ENCODE peak calls at places on chromosomes 3 and 15, in six cellular contexts. One of them, this sample, is unnamed.
A peak's percentile ranks its signal among the peaks of the same experiment; 100 is the strongest.

GRCh38 chr3:100968908-100969556 is 24.2 kb downstream of the ABI3BP start:
- DNase-seq in CD8-positive, alpha-beta memory T cell: no peak
- DNase-seq in bronchial epithelial cell: peak; percentile 12
- DNase-seq in tibial nerve: no peak
- DNase-seq in brain microvascular endothelial cell: no peak
- DNase-seq in WERI-Rb-1: no peak
- DNase-seq in this sample: no peak

GRCh38 chr3:184142199-184142598 is 7.0 kb downstream of the EIF2B5 start:
- DNase-seq in WERI-Rb-1: no peak
- DNase-seq in CD8-positive, alpha-beta memory T cell: no peak
- DNase-seq in brain microvascular endothelial cell: no peak
- DNase-seq in bronchial epithelial cell: no peak
- DNase-seq in tibial nerve: no peak
- DNase-seq in this sample: no peak

GRCh38 chr3:137509354-137510045 is 254.6 kb upstream of the SOX14 start:
- DNase-seq in CD8-positive, alpha-beta memory T cell: no peak
- DNase-seq in WERI-Rb-1: peak; percentile 87
- DNase-seq in bronchial epithelial cell: no peak
- DNase-seq in brain microvascular endothelial cell: no peak
- DNase-seq in tibial nerve: no peak
- DNase-seq in this sample: no peak

GRCh38 chr3:128383316-128384235 is 83.1 kb downstream of the DNAJB8 start:
- DNase-seq in bronchial epithelial cell: peak; percentile 69
- DNase-seq in WERI-Rb-1: no peak
- DNase-seq in brain microvascular endothelial cell: no peak
- DNase-seq in CD8-positive, alpha-beta memory T cell: no peak
- DNase-seq in tibial nerve: no peak
- DNase-seq in this sample: no peak

GRCh38 chr15:67176195-67176971 is 78.1 kb downstream of the AAGAB start:
- DNase-seq in bronchial epithelial cell: no peak
- DNase-seq in CD8-positive, alpha-beta memory T cell: no peak
- DNase-seq in brain microvascular endothelial cell: no peak
- DNase-seq in WERI-Rb-1: peak; percentile 42
- DNase-seq in tibial nerve: no peak
- DNase-seq in this sample: peak; percentile 81

GRCh38 chr3:58998476-58999117 is 51.2 kb downstream of the CFAP20DC start:
- DNase-seq in tibial nerve: no peak
- DNase-seq in WERI-Rb-1: peak; percentile 16
- DNase-seq in bronchial epithelial cell: peak; percentile 100
- DNase-seq in CD8-positive, alpha-beta memory T cell: no peak
- DNase-seq in brain microvascular endothelial cell: peak; percentile 97
- DNase-seq in this sample: no peak

GRCh38 chr15:92881838-92882696 is 18.1 kb upstream of the CHD2 start:
- DNase-seq in brain microvascular endothelial cell: peak; percentile 100
- DNase-seq in WERI-Rb-1: peak; percentile 98
- DNase-seq in tibial nerve: peak; percentile 98
- DNase-seq in CD8-positive, alpha-beta memory T cell: peak; percentile 98
- DNase-seq in bronchial epithelial cell: peak; percentile 99
- DNase-seq in this sample: peak; percentile 98

GRCh38 chr3:139520028-139520737 is 19.4 kb downstream of the RBP1 start:
- DNase-seq in WERI-Rb-1: peak; percentile 49
- DNase-seq in CD8-positive, alpha-beta memory T cell: no peak
- DNase-seq in bronchial epithelial cell: peak; percentile 47
- DNase-seq in brain microvascular endothelial cell: peak; percentile 24
- DNase-seq in tibial nerve: no peak
- DNase-seq in this sample: peak; percentile 69

GRCh38 chr3:14480207-14481017 is 59.7 kb downstream of the GRIP2 start:
- DNase-seq in CD8-positive, alpha-beta memory T cell: no peak
- DNase-seq in WERI-Rb-1: no peak
- DNase-seq in bronchial epithelial cell: peak; percentile 96
- DNase-seq in tibial nerve: no peak
- DNase-seq in brain microvascular endothelial cell: peak; percentile 94
- DNase-seq in this sample: no peak

GRCh38 chr3:11661827-11662226 is 18.1 kb upstream of the VGLL4 start:
- DNase-seq in tibial nerve: no peak
- DNase-seq in brain microvascular endothelial cell: peak; percentile 79
- DNase-seq in bronchial epithelial cell: peak; percentile 33
- DNase-seq in WERI-Rb-1: no peak
- DNase-seq in CD8-positive, alpha-beta memory T cell: no peak
- DNase-seq in this sample: no peak

GRCh38 chr3:123583563-123583962 is 1.3 kb downstream of the HACD2 start:
- DNase-seq in bronchial epithelial cell: no peak
- DNase-seq in WERI-Rb-1: no peak
- DNase-seq in tibial nerve: no peak
- DNase-seq in brain microvascular endothelial cell: no peak
- DNase-seq in CD8-positive, alpha-beta memory T cell: no peak
- DNase-seq in this sample: no peak

GRCh38 chr3:168047936-168048335 is 47.8 kb downstream of the GOLIM4 start:
- DNase-seq in brain microvascular endothelial cell: no peak
- DNase-seq in CD8-positive, alpha-beta memory T cell: no peak
- DNase-seq in tibial nerve: no peak
- DNase-seq in WERI-Rb-1: no peak
- DNase-seq in bronchial epithelial cell: no peak
- DNase-seq in this sample: no peak

DNA sequence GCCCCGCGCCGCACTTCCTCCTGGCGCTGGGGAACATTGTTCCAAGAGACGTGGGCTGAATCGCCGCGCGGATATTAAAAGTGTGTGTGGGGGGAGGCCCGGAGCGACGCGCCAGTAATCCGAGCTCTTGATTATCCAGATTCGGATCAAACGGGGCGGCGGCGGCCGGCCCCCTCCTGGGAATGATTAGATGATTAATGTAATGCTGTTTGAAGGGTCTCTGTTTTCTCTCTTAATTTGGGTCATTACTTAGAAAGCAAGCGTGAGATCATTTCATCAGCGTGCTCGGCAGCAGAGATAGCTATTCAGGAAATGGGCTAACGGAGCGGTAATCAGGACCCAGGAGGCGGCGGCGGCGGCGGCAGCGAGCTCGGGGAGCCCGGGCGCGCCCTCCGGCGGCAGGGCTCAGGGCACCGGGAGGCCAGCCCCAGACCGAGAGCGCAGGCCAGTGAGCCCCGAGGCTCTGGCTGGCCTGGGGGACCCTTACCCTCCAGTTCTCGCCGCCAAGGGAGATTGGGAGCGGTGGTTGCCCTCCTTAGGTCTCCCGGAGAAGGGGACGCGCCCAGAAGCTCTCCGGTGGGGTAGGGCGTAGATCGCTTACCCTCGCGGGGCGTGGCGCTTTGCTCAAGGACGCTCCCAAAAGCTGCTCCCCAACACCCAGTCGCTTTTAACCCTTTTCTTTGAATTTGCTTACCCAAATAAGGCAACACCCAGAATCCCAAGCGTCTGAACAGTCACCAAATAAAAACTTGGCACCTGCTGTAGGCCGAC is 4.5 kb downstream of the FEZF2 start:
- DNase-seq in WERI-Rb-1: no peak
- DNase-seq in bronchial epithelial cell: no peak
- DNase-seq in CD8-positive, alpha-beta memory T cell: no peak
- DNase-seq in brain microvascular endothelial cell: no peak
- DNase-seq in tibial nerve: no peak
- DNase-seq in this sample: no peak
- H3K27me3 ChIP-seq in WERI-Rb-1: peaks cover 65% of the 10 kb centered on the region
- H3K27me3 ChIP-seq in bronchial epithelial cell: peaks cover 75% of the 10 kb centered on the region
- H3K27me3 ChIP-seq in CD8-positive, alpha-beta memory T cell: peaks cover 5% of the 10 kb centered on the region
- H3K27me3 ChIP-seq in brain microvascular endothelial cell: peaks cover 95% of the 10 kb centered on the region
- H3K27me3 ChIP-seq in tibial nerve: peaks cover 12% of the 10 kb centered on the region
- H3K27me3 ChIP-seq in this sample: peaks cover 47% of the 10 kb centered on the region

DNA sequence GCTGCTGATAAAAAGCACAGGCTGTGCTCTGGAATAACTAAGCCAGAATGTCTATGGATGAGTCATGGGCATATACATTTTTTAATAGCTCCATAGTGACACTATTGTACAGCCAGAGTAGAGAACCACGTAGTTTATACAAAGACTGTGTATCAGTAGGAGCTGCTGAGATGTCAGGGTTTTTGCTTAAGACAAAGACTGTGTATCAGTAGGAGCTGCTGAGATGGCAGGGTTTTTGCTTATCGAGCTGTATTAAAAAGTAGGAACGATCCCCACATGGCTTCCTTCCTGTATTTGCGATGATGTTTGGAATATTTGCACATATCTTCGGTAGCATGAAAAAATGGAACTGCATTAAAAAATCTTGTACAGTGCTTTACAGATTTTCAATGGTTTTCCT is 137.4 kb downstream of the SV2B start:
- DNase-seq in tibial nerve: no peak
- DNase-seq in WERI-Rb-1: no peak
- DNase-seq in brain microvascular endothelial cell: no peak
- DNase-seq in CD8-positive, alpha-beta memory T cell: no peak
- DNase-seq in bronchial epithelial cell: no peak
- DNase-seq in this sample: no peak
- H3K27me3 ChIP-seq in tibial nerve: no peaks in the 10 kb centered on the region
- H3K27me3 ChIP-seq in WERI-Rb-1: no peaks in the 10 kb centered on the region
- H3K27me3 ChIP-seq in brain microvascular endothelial cell: no peaks in the 10 kb centered on the region
- H3K27me3 ChIP-seq in CD8-positive, alpha-beta memory T cell: peaks cover 11% of the 10 kb centered on the region
- H3K27me3 ChIP-seq in bronchial epithelial cell: no peaks in the 10 kb centered on the region
- H3K27me3 ChIP-seq in this sample: no peaks in the 10 kb centered on the region

GRCh38 chr3:125110016-125110875 is 54.4 kb upstream of the HEG1 start:
- DNase-seq in WERI-Rb-1: no peak
- DNase-seq in bronchial epithelial cell: peak; percentile 85
- DNase-seq in brain microvascular endothelial cell: peak; percentile 90
- DNase-seq in CD8-positive, alpha-beta memory T cell: no peak
- DNase-seq in tibial nerve: no peak
- DNase-seq in this sample: no peak
- H3K27me3 ChIP-seq in WERI-Rb-1: no peaks in the 10 kb centered on the region
- H3K27me3 ChIP-seq in bronchial epithelial cell: no peaks in the 10 kb centered on the region
- H3K27me3 ChIP-seq in brain microvascular endothelial cell: no peaks in the 10 kb centered on the region
- H3K27me3 ChIP-seq in CD8-positive, alpha-beta memory T cell: no peaks in the 10 kb centered on the region
- H3K27me3 ChIP-seq in tibial nerve: no peaks in the 10 kb centered on the region
- H3K27me3 ChIP-seq in this sample: no peaks in the 10 kb centered on the region

DNA sequence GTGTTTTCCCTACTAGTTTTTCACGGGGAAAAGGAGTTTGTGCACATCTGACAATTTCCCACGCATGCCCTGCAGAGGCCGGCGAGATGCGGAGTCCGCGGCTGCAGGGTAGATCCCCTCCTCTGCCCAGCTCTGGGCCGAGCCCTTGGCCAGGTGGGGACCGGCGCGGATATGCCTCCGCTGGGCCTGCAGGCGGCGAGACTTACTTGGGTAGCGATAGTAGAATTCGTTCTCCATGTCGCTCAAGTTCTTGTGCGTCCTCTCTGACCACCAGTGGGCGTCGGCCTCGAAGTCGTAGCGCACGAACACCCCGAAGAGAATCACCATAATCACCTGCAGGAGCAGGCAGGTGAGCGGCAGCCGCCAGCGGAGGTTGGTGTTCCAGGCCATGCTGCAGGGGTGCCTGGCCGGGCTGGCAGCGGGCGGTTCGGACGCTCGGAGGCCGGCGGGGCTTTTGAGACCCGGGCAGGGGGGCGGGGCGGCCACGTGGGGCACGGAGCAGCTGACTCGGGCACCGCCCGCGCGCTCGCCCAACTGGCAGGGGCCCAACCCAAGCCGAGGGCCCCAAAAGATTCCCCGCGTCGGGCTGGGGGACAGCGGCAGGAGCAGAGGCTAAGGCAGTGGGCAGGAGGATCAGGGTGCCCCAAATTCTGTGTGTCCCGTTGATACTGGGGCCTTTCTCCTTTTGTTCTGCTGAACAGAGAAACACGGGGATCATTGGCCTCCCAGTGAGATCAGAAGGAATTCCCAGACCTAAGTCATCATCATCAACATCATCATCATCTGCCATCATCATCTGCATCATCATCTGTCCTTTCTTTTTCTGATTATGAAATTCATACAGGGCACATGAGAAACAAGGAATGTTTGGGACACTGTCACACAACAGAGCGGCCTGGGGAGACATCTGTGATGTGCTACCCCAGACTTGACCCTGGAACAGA is at the start of gene RHCG:
- DNase-seq in bronchial epithelial cell: peak; percentile 72
- DNase-seq in CD8-positive, alpha-beta memory T cell: no peak
- DNase-seq in brain microvascular endothelial cell: peak; percentile 41
- DNase-seq in WERI-Rb-1: no peak
- DNase-seq in tibial nerve: no peak
- DNase-seq in this sample: no peak
- H3K27me3 ChIP-seq in bronchial epithelial cell: no peaks in the 10 kb centered on the region
- H3K27me3 ChIP-seq in CD8-positive, alpha-beta memory T cell: peaks cover 13% of the 10 kb centered on the region
- H3K27me3 ChIP-seq in brain microvascular endothelial cell: peaks cover 13% of the 10 kb centered on the region
- H3K27me3 ChIP-seq in WERI-Rb-1: no peaks in the 10 kb centered on the region
- H3K27me3 ChIP-seq in tibial nerve: no peaks in the 10 kb centered on the region
- H3K27me3 ChIP-seq in this sample: no peaks in the 10 kb centered on the region

DNA sequence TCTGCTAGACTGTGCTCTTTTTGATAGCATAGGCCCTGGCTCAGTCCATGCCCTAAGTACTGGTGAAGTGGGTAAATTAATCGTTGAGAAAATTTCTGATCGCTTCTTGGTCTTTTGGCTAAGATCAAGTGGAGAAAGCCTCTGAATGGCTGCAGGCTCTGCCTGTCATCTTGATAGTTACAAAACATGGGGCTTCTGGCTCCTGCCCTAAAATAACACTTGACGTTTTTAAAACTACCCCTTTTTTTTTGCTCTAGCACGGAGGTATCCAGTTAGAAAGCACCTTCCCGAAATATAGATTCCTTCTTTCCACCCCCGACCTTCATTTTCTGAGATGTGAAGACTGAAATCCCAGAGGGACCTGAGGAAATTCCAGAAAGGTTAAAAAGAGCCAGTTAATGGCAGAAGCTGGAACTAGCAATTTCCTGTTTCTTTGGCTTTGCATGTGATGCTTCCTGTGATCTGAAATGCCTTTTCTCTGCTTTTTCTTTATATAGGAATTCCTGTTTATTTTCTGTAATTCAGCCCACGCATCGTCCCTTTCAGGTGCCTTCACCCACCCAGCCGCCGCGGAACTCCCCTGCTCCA is 802 bp upstream of the C2CD4B start:
- DNase-seq in tibial nerve: no peak
- DNase-seq in brain microvascular endothelial cell: peak; percentile 16
- DNase-seq in WERI-Rb-1: no peak
- DNase-seq in bronchial epithelial cell: no peak
- DNase-seq in CD8-positive, alpha-beta memory T cell: no peak
- DNase-seq in this sample: no peak
- H3K27me3 ChIP-seq in tibial nerve: no peaks in the 10 kb centered on the region
- H3K27me3 ChIP-seq in brain microvascular endothelial cell: peaks cover 36% of the 10 kb centered on the region
- H3K27me3 ChIP-seq in WERI-Rb-1: peaks cover 7% of the 10 kb centered on the region
- H3K27me3 ChIP-seq in bronchial epithelial cell: peaks cover 7% of the 10 kb centered on the region
- H3K27me3 ChIP-seq in CD8-positive, alpha-beta memory T cell: peaks cover 16% of the 10 kb centered on the region
- H3K27me3 ChIP-seq in this sample: no peaks in the 10 kb centered on the region

GRCh38 chr15:45129651-45130129 is at the start of the genes DUOX1 and DUOXA1:
- DNase-seq in CD8-positive, alpha-beta memory T cell: no peak
- DNase-seq in brain microvascular endothelial cell: no peak
- DNase-seq in bronchial epithelial cell: peak; percentile 56
- DNase-seq in WERI-Rb-1: no peak
- DNase-seq in tibial nerve: no peak
- DNase-seq in this sample: no peak
- H3K27me3 ChIP-seq in CD8-positive, alpha-beta memory T cell: peaks cover 33% of the 10 kb centered on the region
- H3K27me3 ChIP-seq in brain microvascular endothelial cell: peaks cover 53% of the 10 kb centered on the region
- H3K27me3 ChIP-seq in bronchial epithelial cell: no peaks in the 10 kb centered on the region
- H3K27me3 ChIP-seq in WERI-Rb-1: no peaks in the 10 kb centered on the region
- H3K27me3 ChIP-seq in tibial nerve: no peaks in the 10 kb centered on the region
- H3K27me3 ChIP-seq in this sample: no peaks in the 10 kb centered on the region

GRCh38 chr3:28816017-28816416 is 464.9 kb upstream of the RBMS3 start:
- DNase-seq in bronchial epithelial cell: peak; percentile 44
- DNase-seq in WERI-Rb-1: no peak
- DNase-seq in brain microvascular endothelial cell: no peak
- DNase-seq in CD8-positive, alpha-beta memory T cell: no peak
- DNase-seq in tibial nerve: no peak
- DNase-seq in this sample: no peak
- H3K27me3 ChIP-seq in bronchial epithelial cell: no peaks in the 10 kb centered on the region
- H3K27me3 ChIP-seq in WERI-Rb-1: no peaks in the 10 kb centered on the region
- H3K27me3 ChIP-seq in brain microvascular endothelial cell: no peaks in the 10 kb centered on the region
- H3K27me3 ChIP-seq in CD8-positive, alpha-beta memory T cell: no peaks in the 10 kb centered on the region
- H3K27me3 ChIP-seq in tibial nerve: no peaks in the 10 kb centered on the region
- H3K27me3 ChIP-seq in this sample: no peaks in the 10 kb centered on the region

DNA sequence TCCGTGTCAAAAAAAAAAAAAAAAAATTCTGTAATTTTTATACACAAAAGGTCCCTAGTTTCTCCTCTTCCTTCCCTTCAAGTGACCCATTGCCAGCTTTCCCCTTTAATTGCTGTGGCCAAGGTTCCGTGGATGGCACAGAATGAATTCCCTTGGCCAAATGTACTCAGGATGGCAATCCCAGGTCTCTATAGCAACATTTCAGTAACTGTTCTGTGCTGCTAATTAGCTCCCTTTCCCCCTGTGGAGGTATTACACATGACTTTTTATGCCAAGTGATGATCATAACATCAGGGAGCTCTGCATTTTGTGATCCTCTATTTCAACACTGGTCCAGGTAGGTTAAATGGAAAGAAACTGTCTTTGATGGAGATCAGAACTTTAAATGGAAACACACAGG is at the start of gene OR4F6:
- DNase-seq in bronchial epithelial cell: no peak
- DNase-seq in WERI-Rb-1: no peak
- DNase-seq in brain microvascular endothelial cell: no peak
- DNase-seq in CD8-positive, alpha-beta memory T cell: no peak
- DNase-seq in tibial nerve: no peak
- DNase-seq in this sample: no peak
- H3K27me3 ChIP-seq in bronchial epithelial cell: peaks cover 1% of the 10 kb centered on the region
- H3K27me3 ChIP-seq in WERI-Rb-1: no peaks in the 10 kb centered on the region
- H3K27me3 ChIP-seq in brain microvascular endothelial cell: no peaks in the 10 kb centered on the region
- H3K27me3 ChIP-seq in CD8-positive, alpha-beta memory T cell: no peaks in the 10 kb centered on the region
- H3K27me3 ChIP-seq in tibial nerve: no peaks in the 10 kb centered on the region
- H3K27me3 ChIP-seq in this sample: no peaks in the 10 kb centered on the region

This sample was measured in Peyer's patch.